ENCODE peak calls at places on chromosomes 3 and 15, in six cellular contexts. G is choroid plexus epithelial cell, T is germinal center, M is kidney tubule cell, O is NCI-H1694, P is NCI-H2029. Z is an unnamed sample.

GRCh38 chr3:37956353-37957184 is 34.0 kb upstream of the VILL start:
- DNase-seq in G (no peak), T (no peak), M (no peak), O (no peak), P (no peak), Z (no peak)

GRCh38 chr15:48939686-48940085 is 24.0 kb downstream of the SHC4 start:
- DNase-seq in G (peak), T (no peak), M (peak), O (no peak), P (no peak), Z (no peak)

GRCh38 chr3:120364821-120365220 is 15.7 kb upstream of the LRRC58 start:
- DNase-seq in G (peak), T (no peak), M (peak), O (no peak), P (no peak), Z (no peak)

GRCh38 chr3:172305552-172305951 is 142.7 kb downstream of the GHSR start:
- DNase-seq in G (peak), T (no peak), M (peak), O (no peak), P (no peak), Z (no peak)

GRCh38 chr3:14640157-14640562 is 11.4 kb upstream of the CCDC174 start:
- DNase-seq in G (no peak), T (no peak), M (peak), O (no peak), P (no peak), Z (no peak)

GRCh38 chr15:48630245-48630644 is 15.3 kb downstream of the FBN1 start:
- DNase-seq in G (no peak), T (no peak), M (no peak), O (no peak), P (no peak), Z (no peak)

GRCh38 chr3:184560531-184560930 is 1.1 kb upstream of the EPHB3 start:
- DNase-seq in G (no peak), T (no peak), M (no peak), O (no peak), P (no peak), Z (no peak)

GRCh38 chr3:13316603-13317002 is 103.5 kb downstream of the NUP210 start:
- DNase-seq in G (no peak), T (no peak), M (no peak), O (no peak), P (no peak), Z (no peak)

GRCh38 chr3:141686477-141687280 is 51.4 kb upstream of the RNF7 start:
- DNase-seq in G (peak), T (no peak), M (peak), O (peak), P (peak), Z (peak)

GRCh38 chr3:70358978-70359580 is 46.6 kb upstream of the MDFIC2 start:
- DNase-seq in G (peak), T (no peak), M (peak), O (no peak), P (no peak), Z (no peak)

GRCh38 chr3:32238816-32239637 is 547 bp downstream of the CMTM8 start:
- DNase-seq in G (peak), T (peak), M (peak), O (no peak), P (peak), Z (peak)

GRCh38 chr3:9945358-9945757 is 6.8 kb downstream of the PRRT3 start:
- DNase-seq in G (no peak), T (no peak), M (no peak), O (no peak), P (no peak), Z (no peak)

GRCh38 chr3:13079510-13079909 is 6.3 kb upstream of the IQSEC1 start:
- DNase-seq in G (no peak), T (no peak), M (no peak), O (no peak), P (no peak), Z (no peak)

GRCh38 chr3:195081242-195081963 is 189.6 kb downstream of the XXYLT1 start:
- DNase-seq in G (peak), T (no peak), M (no peak), O (no peak), P (peak), Z (no peak)

GRCh38 chr3:13575459-13576061 is 26.6 kb downstream of the FBLN2 start:
- DNase-seq in G (no peak), T (no peak), M (no peak), O (no peak), P (no peak), Z (no peak)

GRCh38 chr3:112175646-112176045 is 42.6 kb upstream of the GCSAM start:
- DNase-seq in G (no peak), T (no peak), M (no peak), O (no peak), P (no peak), Z (no peak)

GRCh38 chr15:78055923-78056713 is 21.4 kb downstream of the TBC1D2B start:
- DNase-seq in G (no peak), T (peak), M (peak), O (no peak), P (no peak), Z (no peak)

GRCh38 chr3:150786791-150787190 is 23.8 kb upstream of the SIAH2 start:
- DNase-seq in G (no peak), T (no peak), M (peak), O (no peak), P (no peak), Z (no peak)

GRCh38 chr15:59594493-59594942 is 17.1 kb upstream of the GCNT3 start:
- DNase-seq in G (peak), T (no peak), M (peak), O (no peak), P (no peak), Z (no peak)

GRCh38 chr3:189267981-189268613 is 96.3 kb downstream of the TPRG1 start:
- DNase-seq in G (peak), T (no peak), M (peak), O (no peak), P (no peak), Z (no peak)

Z was measured in immature natural killer cell.